ENCODE peak calls at places on chromosomes 2 and 18, in six cellular contexts. S is mesenchymal stem cell, V is IMR-90, T is H9, W is trophoblast cell, B is H1. K is an unnamed sample.

GRCh38 chr2:65997941-65998340 is 437.0 kb upstream of the MEIS1 start:
- DNase-seq in S (no peak), V (no peak), T (no peak), W (no peak), B (no peak), K (no peak)

GRCh38 chr18:51559198-51559901 is 361.9 kb upstream of the MEX3C start:
- DNase-seq in S (no peak), V (no peak), T (no peak), W (no peak), B (no peak), K (no peak)

GRCh38 chr2:230443540-230443939 is 27.5 kb downstream of the SP100 start:
- DNase-seq in S (peak), V (peak), T (no peak), W (no peak), B (no peak), K (no peak)

GRCh38 chr2:218883491-218884490 is 3.1 kb downstream of the WNT10A start:
- DNase-seq in S (no peak), V (no peak), T (no peak), W (peak), B (peak), K (no peak)

GRCh38 chr2:43214253-43214652 is 12.2 kb downstream of the ZFP36L2 start:
- DNase-seq in S (no peak), V (no peak), T (peak), W (no peak), B (no peak), K (no peak)

GRCh38 chr18:41170346-41170745 is 784.7 kb upstream of the PIK3C3 start:
- DNase-seq in S (peak), V (peak), T (no peak), W (no peak), B (no peak), K (no peak)

GRCh38 chr2:54906711-54907110 is 143.5 kb downstream of the RTN4 start:
- DNase-seq in S (no peak), V (no peak), T (no peak), W (no peak), B (no peak), K (no peak)

GRCh38 chr18:49249523-49249922 is 210.9 kb downstream of the DYM start:
- DNase-seq in S (peak), V (peak), T (no peak), W (peak), B (no peak), K (no peak)

GRCh38 chr2:27651056-27651455 is 12.4 kb downstream of the SUPT7L start:
- DNase-seq in S (no peak), V (peak), T (no peak), W (peak), B (no peak), K (no peak)

GRCh38 chr2:144523606-144524131 is 3.8 kb upstream of the ZEB2 start:
- DNase-seq in S (peak), V (no peak), T (peak), W (no peak), B (peak), K (no peak)

GRCh38 chr2:105568323-105568610 is 169.4 kb upstream of the FHL2 start:
- DNase-seq in S (no peak), V (no peak), T (no peak), W (no peak), B (no peak), K (no peak)

GRCh38 chr2:240287496-240288086 is 147.1 kb upstream of the OTOS start:
- DNase-seq in S (no peak), V (no peak), T (peak), W (no peak), B (peak), K (no peak)

GRCh38 chr2:201975964-201976612 is 57.6 kb upstream of the FZD7 start:
- DNase-seq in S (no peak), V (no peak), T (no peak), W (peak), B (no peak), K (no peak)

GRCh38 chr2:190450363-190450762 is 42.2 kb downstream of the MFSD6 start:
- DNase-seq in S (no peak), V (no peak), T (no peak), W (no peak), B (no peak), K (no peak)

GRCh38 chr2:99380376-99381010 is 43.3 kb downstream of the EIF5B start:
- DNase-seq in S (no peak), V (no peak), T (no peak), W (no peak), B (no peak), K (no peak)

GRCh38 chr18:52069201-52069600 is 270.8 kb upstream of the DCC start:
- DNase-seq in S (no peak), V (no peak), T (no peak), W (no peak), B (no peak), K (no peak)

GRCh38 chr2:159285929-159286708 is at the start of gene WDSUB1:
- DNase-seq in S (peak), V (peak), T (peak), W (peak), B (peak), K (peak)

GRCh38 chr2:233084488-233084887 is 24.3 kb downstream of the INPP5D start:
- DNase-seq in S (no peak), V (no peak), T (no peak), W (peak), B (no peak), K (no peak)

GRCh38 chr2:220876074-220876824 is 695.9 kb downstream of the EPHA4 start:
- DNase-seq in S (no peak), V (no peak), T (no peak), W (no peak), B (no peak), K (no peak)

GRCh38 chr18:43271593-43272432 is 5.5 kb downstream of the SYT4 start:
- DNase-seq in S (peak), V (peak), T (no peak), W (peak), B (no peak), K (peak)

GRCh38 chr2:217609952-217610351 is 392.8 kb downstream of the TNS1 start:
- DNase-seq in S (no peak), V (no peak), T (no peak), W (no peak), B (no peak), K (no peak)

GRCh38 chr2:240797914-240798313 is 22.1 kb downstream of the KIF1A start:
- DNase-seq in S (no peak), V (no peak), T (no peak), W (no peak), B (no peak), K (no peak)

GRCh38 chr2:152740743-152741328 is 22.4 kb downstream of the ARL6IP6 start:
- DNase-seq in S (peak), V (peak), T (no peak), W (peak), B (no peak), K (no peak)

GRCh38 chr18:56977771-56978170 is 169.1 kb upstream of the BOD1L2 start:
- DNase-seq in S (no peak), V (no peak), T (no peak), W (no peak), B (no peak), K (no peak)

GRCh38 chr2:152826880-152827279 is 108.5 kb downstream of the ARL6IP6 start:
- DNase-seq in S (peak), V (peak), T (no peak), W (no peak), B (no peak), K (no peak)

GRCh38 chr2:140154711-140155110 is 1374.5 kb upstream of the NXPH2 start:
- DNase-seq in S (peak), V (no peak), T (no peak), W (no peak), B (no peak), K (no peak)
- H2BK120ac ChIP-seq in S (no peak), V (no peak), T (no peak), W (no peak), B (no peak), K (no peak)

GRCh38 chr18:26312196-26312595 is 86.0 kb downstream of the TAF4B start:
- DNase-seq in S (no peak), V (no peak), T (no peak), W (no peak), B (no peak), K (peak)
- H2AFZ ChIP-seq in S (no peak), V (no peak), T (no peak), W (no peak), B (no peak), K (no peak)

DNA sequence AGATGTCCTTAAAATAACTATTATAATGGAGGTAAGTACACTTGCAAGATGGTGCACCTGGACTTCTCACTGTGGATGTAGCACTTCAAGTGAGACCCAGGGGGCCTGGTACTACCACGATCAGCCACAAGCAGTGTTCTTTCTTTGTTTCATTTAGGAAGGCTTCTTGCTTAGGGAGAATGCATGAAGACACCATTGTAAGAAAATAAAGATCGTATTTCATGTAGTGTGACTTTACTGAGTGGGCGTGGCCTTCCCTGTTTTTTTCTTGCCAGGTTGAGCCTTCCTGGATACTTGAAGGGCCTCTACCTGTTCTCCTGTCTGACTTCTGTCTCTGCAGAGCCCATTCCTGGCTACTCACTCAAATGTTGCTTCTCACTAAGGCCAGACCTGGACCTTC is 615.6 kb upstream of the SOX11 start:
- DNase-seq in S (no peak), V (no peak), T (peak), W (no peak), B (no peak), K (no peak)
- H2BK120ac ChIP-seq in S (no peak), V (no peak), T (no peak), W (no peak), B (no peak), K (no peak)

GRCh38 chr18:67359868-67360838 is 156.4 kb downstream of the DSEL start:
- DNase-seq in S (peak), V (peak), T (no peak), W (peak), B (no peak), K (no peak)
- H2AFZ ChIP-seq in S (no peak), V (no peak), T (no peak), W (no peak), B (no peak), K (peak)

DNA sequence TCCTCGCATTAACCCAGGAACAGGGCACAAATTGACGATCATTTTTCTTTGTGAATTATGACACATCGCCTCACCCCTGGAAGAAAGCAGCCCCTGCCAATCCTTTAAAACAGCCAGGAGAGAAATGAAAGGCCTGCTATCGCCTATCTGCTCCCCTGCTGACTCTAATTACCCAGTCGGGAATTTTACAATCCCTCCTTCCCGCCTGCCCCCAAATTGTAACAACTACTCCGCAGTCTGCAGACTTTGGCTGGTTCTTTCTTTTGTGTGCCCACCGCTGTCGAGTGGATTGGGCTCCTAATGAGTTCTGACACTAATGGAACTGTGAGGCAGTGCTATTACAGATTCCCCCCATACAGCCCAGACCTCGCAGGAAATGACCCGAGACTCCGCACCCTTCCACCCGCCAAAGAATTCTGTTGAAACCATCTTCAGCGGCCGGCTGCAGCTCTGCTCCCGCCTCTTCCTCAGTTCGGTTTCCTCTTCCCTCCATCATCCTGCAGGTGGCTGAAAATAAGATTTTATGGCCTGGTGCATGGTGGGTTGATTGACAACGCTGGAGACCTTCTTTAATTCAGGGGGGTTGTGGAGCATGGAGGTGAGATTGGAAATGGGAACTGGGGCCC is 281.1 kb upstream of the PARD3B start:
- DNase-seq in S (no peak), V (no peak), T (no peak), W (no peak), B (no peak), K (peak)
- H2BK120ac ChIP-seq in S (no peak), V (no peak), T (no peak), W (no peak), B (no peak), K (no peak)

GRCh38 chr2:176656055-176656775 is 387.0 kb downstream of the MTX2 start:
- DNase-seq in S (no peak), V (no peak), T (no peak), W (no peak), B (no peak), K (no peak)

GRCh38 chr2:176650811-176651559 is 381.7 kb downstream of the MTX2 start:
- DNase-seq in S (no peak), V (no peak), T (no peak), W (no peak), B (no peak), K (no peak)

GRCh38 chr2:176652300-176653182 is 383.3 kb downstream of the MTX2 start:
- DNase-seq in S (peak), V (peak), T (no peak), W (peak), B (no peak), K (peak)

GRCh38 chr2:176656776-176657140 is 387.5 kb downstream of the MTX2 start:
- DNase-seq in S (no peak), V (no peak), T (no peak), W (no peak), B (no peak), K (no peak)

DNA sequence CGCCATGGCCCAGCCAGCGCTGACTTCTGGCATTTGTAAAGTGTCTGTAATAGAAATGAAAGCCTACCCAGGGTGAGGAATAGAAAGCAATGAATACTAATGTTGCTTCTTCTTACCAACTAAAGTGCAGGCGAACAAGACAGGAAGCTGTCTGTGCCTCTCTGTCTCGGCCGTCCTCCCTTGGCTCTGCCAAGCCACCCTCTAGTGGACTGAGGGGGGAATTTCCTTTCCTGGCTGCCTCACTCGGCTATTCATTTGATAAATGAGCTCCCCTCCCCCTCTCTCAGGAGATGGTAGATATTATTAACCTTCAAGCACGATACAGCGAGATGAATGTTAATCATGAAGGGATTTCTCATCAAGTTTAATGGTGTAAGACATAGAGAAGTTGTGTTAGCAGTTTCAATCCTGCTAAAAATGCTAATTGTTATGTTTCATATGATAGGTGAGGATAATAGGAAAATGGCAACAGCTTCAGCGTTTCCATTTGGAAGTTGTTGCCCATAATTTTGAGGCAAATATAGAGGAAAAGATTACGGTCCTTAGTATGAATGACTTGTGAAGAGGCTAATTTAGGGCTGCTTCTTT is 384.7 kb downstream of the MTX2 start:
- DNase-seq in S (peak), V (peak), T (peak), W (peak), B (no peak), K (peak)
- H2AFZ ChIP-seq in S (no peak), V (no peak), T (no peak), W (no peak), B (no peak), K (peak)

DNA sequence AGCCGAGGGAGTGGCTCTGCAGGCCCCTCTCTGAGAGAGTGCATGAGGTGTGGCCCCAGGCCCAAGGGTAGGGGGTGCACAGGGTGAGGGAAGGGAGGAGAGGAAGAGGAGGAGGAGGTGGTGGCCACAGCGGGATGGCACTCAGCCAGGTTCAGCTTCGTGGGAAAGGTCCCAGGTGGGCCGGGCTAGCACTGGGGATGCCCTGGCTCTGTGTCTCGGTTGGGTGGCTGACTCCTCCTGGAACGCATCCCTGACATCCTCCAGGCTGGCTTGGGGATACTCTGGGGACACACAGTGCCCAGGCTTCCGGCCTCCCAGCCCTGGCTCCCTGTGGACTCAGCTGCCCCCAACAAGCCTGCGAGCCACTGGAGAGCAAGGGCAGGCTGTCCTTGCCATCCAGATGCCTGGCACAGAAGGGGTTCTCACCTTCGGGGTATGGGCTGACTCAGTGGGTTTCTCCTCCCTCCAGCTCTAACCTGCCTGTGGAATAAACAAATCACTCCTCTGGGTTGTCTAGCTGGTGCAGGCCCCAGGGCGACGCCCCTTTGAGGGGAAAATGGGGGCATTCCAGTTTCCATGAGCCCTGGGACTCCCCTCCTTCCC is 582 bp upstream of the ZAP70 start:
- DNase-seq in S (no peak), V (no peak), T (no peak), W (no peak), B (no peak), K (no peak)
- H2BK120ac ChIP-seq in S (no peak), V (no peak), T (no peak), W (peak), B (no peak), K (no peak)